ENCODE peak calls at places on chromosome 22, in ten cellular contexts. M, N, Y, B, H, Z, I, J, L and S are unnamed samples.
A peak's percentile ranks its signal among the peaks of the same experiment; 100 is the strongest.

GRCh38 chr22:38314992-38315800 is 2.0 kb downstream of the CSNK1E start:
- DNase-seq in M (no peak), N (no peak), Y (no peak), B (no peak), H (no peak), Z (peak; percentile 23), I (peak; percentile 61), J (no peak), L (no peak), S (peak; percentile 70)

GRCh38 chr22:38710866-38711265 is 5.1 kb downstream of the GTPBP1 start:
- DNase-seq in M (no peak), N (no peak), Y (no peak), B (no peak), H (no peak), Z (no peak), I (no peak), J (no peak), L (no peak), S (no peak)

GRCh38 chr22:27876684-27877083 is 42.4 kb downstream of the PITPNB start:
- DNase-seq in M (no peak), N (no peak), Y (no peak), B (no peak), H (peak; percentile 21), Z (no peak), I (peak; percentile 87), J (no peak), L (no peak), S (no peak)

GRCh38 chr22:29478326-29479276 is 1.4 kb upstream of the NEFH start:
- DNase-seq in M (no peak), N (no peak), Y (no peak), B (no peak), H (no peak), Z (peak; percentile 56), I (peak; percentile 51), J (no peak), L (no peak), S (no peak)

GRCh38 chr22:20552450-20552894 is 45.1 kb downstream of the MED15 start:
- DNase-seq in M (no peak), N (peak; percentile 83), Y (no peak), B (peak; percentile 97), H (peak; percentile 98), Z (no peak), I (peak; percentile 90), J (no peak), L (no peak), S (peak; percentile 93)

GRCh38 chr22:49381595-49382450 is 445.9 kb downstream of the BRD1 start:
- DNase-seq in M (no peak), N (no peak), Y (no peak), B (no peak), H (no peak), Z (no peak), I (no peak), J (peak; percentile 45), L (peak; percentile 19), S (no peak)

GRCh38 chr22:27094633-27095308 is 437.4 kb downstream of the MIAT start:
- DNase-seq in M (no peak), N (no peak), Y (no peak), B (no peak), H (no peak), Z (no peak), I (peak; percentile 53), J (no peak), L (no peak), S (no peak)

GRCh38 chr22:49212466-49212865 is 615.2 kb downstream of the BRD1 start:
- DNase-seq in M (no peak), N (peak; percentile 2), Y (no peak), B (no peak), H (no peak), Z (no peak), I (no peak), J (peak; percentile 42), L (no peak), S (no peak)

GRCh38 chr22:21712751-21713427 is 22.7 kb downstream of the YPEL1 start:
- DNase-seq in M (no peak), N (peak; percentile 71), Y (peak; percentile 68), B (peak; percentile 72), H (peak; percentile 62), Z (peak; percentile 89), I (peak; percentile 89), J (no peak), L (peak; percentile 74), S (peak; percentile 85)

GRCh38 chr22:47377926-47378560 is 615.6 kb downstream of the TBC1D22A start:
- DNase-seq in M (no peak), N (no peak), Y (no peak), B (no peak), H (no peak), Z (no peak), I (no peak), J (peak; percentile 31), L (no peak), S (no peak)

GRCh38 chr22:33757443-33758124 is 162.7 kb downstream of the LARGE1 start:
- DNase-seq in M (no peak), N (no peak), Y (no peak), B (no peak), H (peak; percentile 47), Z (no peak), I (no peak), J (no peak), L (no peak), S (no peak)

DNA sequence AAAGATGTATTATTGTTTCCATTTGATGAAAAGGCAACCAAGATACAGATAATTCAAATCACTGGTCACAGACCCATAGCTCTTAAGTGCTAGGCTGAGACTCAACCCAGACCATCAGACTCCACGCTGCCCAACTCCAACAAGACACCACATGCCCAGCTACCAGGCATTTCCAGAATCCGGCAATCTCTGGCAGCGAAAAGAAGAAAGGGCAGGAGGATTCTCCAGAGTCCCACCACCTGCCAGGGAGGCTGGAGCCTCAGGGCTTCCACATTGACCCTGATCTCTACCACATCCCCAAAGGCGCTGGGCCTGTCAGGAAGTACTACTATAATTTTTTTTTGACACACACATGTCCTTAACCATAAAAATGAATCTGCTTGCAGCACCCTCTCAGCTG is 61.4 kb upstream of the ARFGAP3 start:
- DNase-seq in M (no peak), N (no peak), Y (no peak), B (no peak), H (no peak), Z (no peak), I (no peak), J (no peak), L (no peak), S (no peak)
- H3K4me1 ChIP-seq in M (peaks cover 10% of the 10 kb centered on the region), N (peaks cover 55% of the 10 kb centered on the region), Y (no peaks in the 10 kb centered on the region), B (peaks cover 62% of the 10 kb centered on the region), H (peaks cover 85% of the 10 kb centered on the region), Z (peaks cover 22% of the 10 kb centered on the region), I (peaks cover 44% of the 10 kb centered on the region), J (no peaks in the 10 kb centered on the region), L (peaks cover 25% of the 10 kb centered on the region), S (peaks cover 22% of the 10 kb centered on the region)

GRCh38 chr22:40635008-40635939 is 1.2 kb downstream of the MRTFA start:
- DNase-seq in M (no peak), N (no peak), Y (no peak), B (no peak), H (no peak), Z (no peak), I (peak; percentile 64), J (no peak), L (no peak), S (peak; percentile 83)

GRCh38 chr22:40636380-40637180 is at the start of gene MRTFA:
- DNase-seq in M (peak; percentile 100), N (peak; percentile 100), Y (peak; percentile 99), B (peak; percentile 100), H (peak; percentile 100), Z (peak; percentile 100), I (peak; percentile 100), J (peak; percentile 100), L (peak; percentile 100), S (peak; percentile 100)

GRCh38 chr22:40635940-40636379 is 559 bp downstream of the MRTFA start:
- DNase-seq in M (no peak), N (peak; percentile 25), Y (no peak), B (peak; percentile 57), H (no peak), Z (no peak), I (peak; percentile 34), J (no peak), L (no peak), S (no peak)

GRCh38 chr22:40633036-40633435 is 3.5 kb downstream of the MRTFA start:
- DNase-seq in M (no peak), N (no peak), Y (no peak), B (no peak), H (no peak), Z (no peak), I (no peak), J (no peak), L (no peak), S (no peak)

GRCh38 chr22:40634119-40634903 is 2.2 kb downstream of the MRTFA start:
- DNase-seq in M (no peak), N (no peak), Y (no peak), B (no peak), H (no peak), Z (no peak), I (peak; percentile 27), J (no peak), L (no peak), S (no peak)
- H3K4me1 ChIP-seq in M (peaks cover 12% of the 10 kb centered on the region), N (peaks cover 10% of the 10 kb centered on the region), Y (peaks cover 15% of the 10 kb centered on the region), B (peaks cover 41% of the 10 kb centered on the region), H (peaks cover 39% of the 10 kb centered on the region), Z (peaks cover 5% of the 10 kb centered on the region), I (peaks cover 19% of the 10 kb centered on the region), J (peaks cover 3% of the 10 kb centered on the region), L (peaks cover 11% of the 10 kb centered on the region), S (peaks cover 4% of the 10 kb centered on the region)

GRCh38 chr22:36386900-36387663 is 685 bp downstream of the MYH9 start:
- DNase-seq in M (peak; percentile 98), N (peak; percentile 80), Y (no peak), B (peak; percentile 85), H (peak; percentile 60), Z (no peak), I (peak; percentile 81), J (peak; percentile 67), L (peak; percentile 81), S (peak; percentile 89)

GRCh38 chr22:36384766-36385400 is 2.9 kb downstream of the MYH9 start:
- DNase-seq in M (no peak), N (no peak), Y (no peak), B (no peak), H (no peak), Z (peak; percentile 73), I (peak; percentile 38), J (no peak), L (no peak), S (no peak)

GRCh38 chr22:36387664-36387913 is 178 bp downstream of the MYH9 start:
- DNase-seq in M (no peak), N (no peak), Y (no peak), B (no peak), H (no peak), Z (no peak), I (no peak), J (no peak), L (no peak), S (no peak)

GRCh38 chr22:36386351-36386899 is 1.3 kb downstream of the MYH9 start:
- DNase-seq in M (peak; percentile 88), N (no peak), Y (no peak), B (peak; percentile 60), H (peak; percentile 50), Z (no peak), I (peak; percentile 79), J (no peak), L (no peak), S (peak; percentile 44)

GRCh38 chr22:36385491-36386350 is 2.0 kb downstream of the MYH9 start:
- DNase-seq in M (peak; percentile 80), N (no peak), Y (peak; percentile 66), B (peak; percentile 76), H (peak; percentile 53), Z (peak; percentile 83), I (peak; percentile 81), J (peak; percentile 87), L (peak; percentile 83), S (peak; percentile 46)
- H3K4me1 ChIP-seq in M (peaks cover 28% of the 10 kb centered on the region), N (peaks cover 31% of the 10 kb centered on the region), Y (peaks cover 17% of the 10 kb centered on the region), B (peaks cover 44% of the 10 kb centered on the region), H (peaks cover 31% of the 10 kb centered on the region), Z (peaks cover 6% of the 10 kb centered on the region), I (peaks cover 32% of the 10 kb centered on the region), J (no peaks in the 10 kb centered on the region), L (peaks cover 19% of the 10 kb centered on the region), S (peaks cover 7% of the 10 kb centered on the region)

GRCh38 chr22:30829901-30830550 is 135.4 kb downstream of the OSBP2 start:
- DNase-seq in M (no peak), N (no peak), Y (no peak), B (no peak), H (no peak), Z (no peak), I (peak; percentile 97), J (no peak), L (no peak), S (no peak)
- H3K4me1 ChIP-seq in M (no peaks in the 10 kb centered on the region), N (no peaks in the 10 kb centered on the region), Y (no peaks in the 10 kb centered on the region), B (no peaks in the 10 kb centered on the region), H (no peaks in the 10 kb centered on the region), Z (no peaks in the 10 kb centered on the region), I (peaks cover 18% of the 10 kb centered on the region), J (no peaks in the 10 kb centered on the region), L (peaks cover 7% of the 10 kb centered on the region), S (peaks cover 3% of the 10 kb centered on the region)